ENCODE peak calls at places on chromosomes 11 and 22, in four cellular contexts. E is left lung, X is tibial artery, H is upper lobe of right lung. N is an unnamed sample. For H3K27me3, the result is how much of the 10 kb centered on the place peaks cover.

GRCh38 chr11:47437746-47438418 is 11.1 kb downstream of the RAPSN start:
- DNase-seq in H (no peak), E (peak), X (no peak), N (peak)

GRCh38 chr11:71284525-71285092 is 32.2 kb upstream of the SHANK2 start:
- DNase-seq in H (no peak), E (no peak), X (no peak), N (no peak)

GRCh38 chr11:134888821-134889220 is 476.8 kb upstream of the B3GAT1 start:
- DNase-seq in H (no peak), E (no peak), X (no peak), N (no peak)

GRCh38 chr11:2525941-2526807 is 81.4 kb downstream of the KCNQ1 start:
- DNase-seq in E (peak), H (peak), X (peak), N (peak)

GRCh38 chr11:91230647-91231046 is 994.0 kb upstream of the FAT3 start:
- DNase-seq in H (no peak), X (no peak), E (no peak), N (no peak)

GRCh38 chr11:416757-417621 is 2.2 kb upstream of the SIGIRR start:
- DNase-seq in H (peak), E (peak), X (no peak), N (no peak)

GRCh38 chr11:58647141-58647699 is 24.8 kb downstream of the CNTF start:
- DNase-seq in H (no peak), X (no peak), E (no peak), N (no peak)

GRCh38 chr11:131745405-131745804 is 375.0 kb downstream of the NTM start:
- DNase-seq in E (no peak), X (no peak), H (no peak), N (no peak)

GRCh38 chr11:69598147-69598546 is 42.8 kb upstream of the CCND1 start:
- DNase-seq in X (no peak), E (no peak), H (no peak), N (no peak)

GRCh38 chr11:115518983-115519382 is 14.8 kb upstream of the CADM1 start:
- DNase-seq in E (no peak), H (no peak), X (no peak), N (no peak)

GRCh38 chr11:65870307-65870658 is 2.3 kb downstream of the EFEMP2 start:
- DNase-seq in E (peak), X (no peak), H (no peak), N (no peak)
- TF ChIP-seq CTCF in E (no peak), X (no peak), H (no peak), N (no peak)

DNA sequence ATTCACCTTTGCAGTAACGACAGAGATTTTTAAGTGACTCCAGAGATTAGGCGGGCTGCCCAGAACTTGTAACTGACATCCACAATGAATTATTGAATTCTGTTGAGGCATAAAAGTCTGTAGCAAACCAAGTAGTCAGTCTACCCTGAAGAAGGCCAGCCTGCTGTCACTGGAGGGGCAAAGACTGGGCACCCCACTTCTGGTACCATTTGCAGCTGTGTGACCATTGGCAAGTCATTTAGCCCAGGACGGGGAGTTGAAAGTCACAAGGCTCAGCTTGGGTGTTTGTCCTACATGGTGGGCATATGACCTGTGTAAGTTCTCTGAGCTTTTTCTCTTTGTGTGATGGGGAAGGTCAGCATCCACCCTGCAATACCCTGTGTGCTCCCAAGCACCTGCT is 119.4 kb downstream of the ARHGAP8 start:
- DNase-seq in E (no peak), X (no peak), H (no peak), N (no peak)
- H3K4me3 ChIP-seq in E (no peak), X (no peak), H (no peak), N (no peak)

DNA sequence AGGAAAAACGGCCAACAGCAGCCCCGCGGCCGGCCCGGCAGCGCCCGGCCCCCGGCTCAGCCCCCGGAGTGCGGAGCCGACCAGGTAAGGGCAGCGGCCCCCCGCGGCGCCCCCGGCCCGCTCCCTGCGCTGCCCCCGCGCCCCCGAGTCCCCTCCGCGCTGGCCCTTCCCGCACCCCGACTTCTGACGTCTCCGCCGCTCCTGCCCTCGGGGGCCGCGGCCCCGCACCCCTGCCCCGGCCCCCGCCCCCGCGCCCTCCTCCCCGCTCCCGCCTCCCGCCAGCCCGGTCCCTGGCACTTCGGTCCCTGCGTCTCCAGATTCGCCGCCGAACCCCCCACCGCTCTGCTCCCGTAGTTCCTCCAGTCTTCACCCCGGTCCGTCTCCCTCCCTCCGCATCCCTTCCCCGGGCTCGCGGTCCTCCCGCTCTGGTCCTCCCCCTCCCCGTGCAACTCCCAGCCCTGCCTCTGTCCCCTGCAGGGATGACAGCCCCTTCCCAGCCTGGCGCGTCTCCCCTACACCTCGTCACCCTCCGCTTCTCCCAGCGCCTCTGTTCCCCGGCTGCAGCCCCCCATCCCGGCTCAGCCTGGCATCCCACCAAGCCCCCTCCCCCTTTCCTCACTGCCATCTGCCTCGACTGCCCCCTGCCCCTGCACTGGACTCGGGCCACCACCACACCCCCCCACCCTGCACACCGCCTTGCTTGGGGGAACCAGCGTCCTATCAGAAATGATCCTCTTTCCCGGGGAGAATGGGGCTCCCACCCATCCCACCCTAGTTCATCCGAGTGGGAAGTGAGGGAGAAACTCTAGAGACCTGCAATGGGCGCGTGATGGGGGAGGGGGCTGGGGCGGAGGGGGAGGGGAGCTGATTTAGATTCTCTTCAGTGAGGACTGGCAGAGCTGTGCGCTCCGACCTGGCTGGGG is 517 bp downstream of the GRIK4 start:
- DNase-seq in E (peak), H (peak), X (no peak), N (no peak)
- H3K27me3 ChIP-seq in E (half or more), H (half or more), X (half or more), N (under half)

DNA sequence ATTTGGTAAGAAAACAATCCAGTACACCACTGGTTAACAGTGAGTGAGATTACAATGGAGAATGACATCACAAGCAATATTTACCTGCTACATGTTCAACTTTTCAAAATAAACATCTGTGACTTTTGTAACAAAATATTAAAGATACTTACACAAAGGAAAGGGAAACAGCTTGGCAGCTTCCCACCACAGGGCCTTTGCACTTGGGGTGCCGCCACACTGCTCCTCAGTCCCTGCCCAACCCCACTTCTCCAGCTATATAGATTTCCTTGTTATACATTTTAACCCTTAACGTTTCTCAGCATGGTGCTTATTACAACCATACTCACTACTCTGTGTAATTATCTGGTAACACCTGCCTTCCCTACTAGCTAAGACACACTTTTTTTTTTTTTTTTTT is 10.9 kb downstream of the KMT5B start:
- DNase-seq in E (no peak), H (no peak), X (no peak), N (no peak)
- TF ChIP-seq CTCF in E (no peak), H (no peak), X (no peak), N (no peak)

GRCh38 chr11:111981270-111981669 is 43.9 kb upstream of the DLAT start:
- DNase-seq in H (no peak), X (no peak), E (no peak), N (no peak)

GRCh38 chr11:111980062-111980461 is 42.9 kb downstream of the DIXDC1 start:
- DNase-seq in E (no peak), X (no peak), H (no peak), N (no peak)

GRCh38 chr11:111982532-111983186 is 42.5 kb upstream of the DLAT start:
- DNase-seq in E (no peak), H (no peak), X (no peak), N (no peak)

GRCh38 chr11:111983187-111983986 is 41.8 kb upstream of the DLAT start:
- DNase-seq in X (no peak), H (peak), E (peak), N (peak)

DNA sequence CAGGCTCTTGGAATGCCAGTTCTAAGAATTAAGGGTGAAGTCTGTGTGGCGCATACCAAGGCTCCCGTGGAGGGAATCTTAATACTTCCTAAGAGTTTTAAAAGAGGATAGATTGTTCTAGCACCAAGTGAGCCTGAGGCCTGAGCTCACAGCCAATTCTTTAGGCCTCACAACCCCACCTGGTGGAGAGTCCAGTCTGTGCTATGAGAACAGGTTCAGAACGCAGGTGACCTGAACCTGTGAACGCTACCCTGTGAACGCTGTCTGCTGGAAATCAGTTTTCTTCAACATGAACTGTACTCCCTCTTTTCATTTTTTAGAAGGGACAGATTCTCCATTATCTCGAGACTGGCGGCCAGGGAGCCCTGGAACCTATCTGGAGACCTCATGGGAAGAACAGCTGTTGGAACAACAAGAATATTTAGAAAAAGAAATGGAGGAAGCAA is 43.2 kb upstream of the DLAT start:
- DNase-seq in H (peak), E (no peak), X (peak), N (no peak)
- H3K4me3 ChIP-seq in H (peak), E (peak), X (no peak), N (no peak)

DNA sequence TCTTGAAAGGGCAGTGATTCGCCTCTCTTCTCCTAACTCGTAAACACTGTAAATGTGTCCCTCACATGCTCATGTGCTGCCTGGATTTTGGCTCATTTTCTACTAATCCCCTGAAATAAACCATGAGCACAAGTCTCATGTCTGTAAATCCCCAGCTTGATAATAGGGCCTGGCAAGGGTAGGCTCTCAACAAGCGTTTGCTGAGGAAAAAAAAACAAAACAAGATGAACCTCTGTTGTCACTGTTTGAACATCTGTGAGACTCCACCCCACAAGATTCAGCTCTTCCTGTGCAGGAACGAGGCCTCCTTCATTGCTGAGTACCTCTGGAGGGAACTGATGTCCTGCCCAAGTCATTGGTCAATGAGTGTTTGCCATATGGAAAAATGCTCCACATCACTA is 4.5 kb upstream of the CYB5R2 start:
- DNase-seq in E (no peak), H (no peak), X (no peak), N (no peak)
- H3K27me3 ChIP-seq in E (under half), H (under half), X (under half), N (under half)

GRCh38 chr22:50575426-50575941 is 2.7 kb downstream of the CPT1B start:
- DNase-seq in X (no peak), H (no peak), E (no peak), N (no peak)

GRCh38 chr22:50576806-50577696 is 1.2 kb downstream of the CPT1B start:
- DNase-seq in X (no peak), E (no peak), H (no peak), N (no peak)

GRCh38 chr22:50574383-50574755 is 3.9 kb downstream of the CPT1B start:
- DNase-seq in X (no peak), E (no peak), H (no peak), N (no peak)

GRCh38 chr22:50577697-50577986 is 585 bp downstream of the CPT1B start:
- DNase-seq in X (no peak), E (no peak), H (no peak), N (no peak)

GRCh38 chr22:50576070-50576469 is 2.2 kb downstream of the CPT1B start:
- DNase-seq in X (no peak), H (no peak), E (no peak), N (no peak)
- TF ChIP-seq CTCF in X (no peak), H (peak), E (no peak), N (no peak)

GRCh38 chr11:111918390-111919256 is at the start of gene C11orf52:
- DNase-seq in H (peak), E (peak), X (no peak), N (no peak)
- H3K4me3 ChIP-seq in H (peak), E (peak), X (no peak), N (no peak)

GRCh38 chr11:20158597-20159257 is 1.5 kb downstream of the DBX1 start:
- DNase-seq in H (no peak), E (no peak), X (peak), N (no peak)

GRCh38 chr11:20156280-20156875 is 3.9 kb downstream of the DBX1 start:
- DNase-seq in H (no peak), X (no peak), E (peak), N (no peak)

GRCh38 chr11:20157768-20158167 is 2.5 kb downstream of the DBX1 start:
- DNase-seq in E (no peak), X (no peak), H (no peak), N (no peak)

GRCh38 chr11:20155683-20156279 is 4.5 kb downstream of the DBX1 start:
- DNase-seq in E (no peak), X (no peak), H (no peak), N (no peak)

DNA sequence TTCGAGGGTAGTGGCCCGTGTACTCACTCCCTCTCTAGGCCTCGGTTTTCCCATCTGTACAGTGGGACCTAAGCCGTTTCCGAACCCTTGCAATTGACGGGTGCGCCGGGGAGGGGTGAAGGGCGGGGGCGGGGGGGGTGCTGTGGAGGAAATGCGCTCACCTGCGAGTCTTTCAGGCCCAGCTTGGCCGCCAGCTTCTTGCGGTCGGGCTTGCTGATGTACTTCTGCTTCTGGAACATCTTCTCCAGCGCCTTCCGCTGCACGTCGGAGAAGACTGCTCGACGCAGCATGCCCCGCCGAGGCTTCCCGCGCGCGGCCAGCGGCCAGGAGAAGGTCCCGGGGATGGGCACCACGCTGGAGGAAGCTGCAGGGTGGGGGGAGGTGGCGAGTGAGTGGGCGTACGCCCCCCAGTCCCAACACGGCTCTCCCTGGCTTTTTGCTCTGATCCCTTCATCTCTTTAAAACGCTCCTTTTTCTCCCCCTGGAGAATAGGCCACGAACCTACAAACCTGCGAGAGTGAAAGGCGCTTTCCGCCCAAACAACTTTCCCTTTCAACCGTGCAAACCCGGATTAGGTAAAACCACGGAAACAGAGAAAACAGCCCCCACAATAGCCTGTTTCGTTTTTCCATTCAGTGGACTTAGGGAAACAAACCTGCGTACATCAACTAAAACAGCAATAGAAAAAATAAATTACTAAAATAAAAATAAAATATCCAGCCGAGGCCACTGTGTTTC is 3.2 kb downstream of the DBX1 start:
- DNase-seq in X (no peak), E (peak), H (no peak), N (no peak)
- H3K27me3 ChIP-seq in X (half or more), E (half or more), H (half or more), N (half or more)

N was measured in dorsolateral prefrontal cortex.